ENCODE peak calls at places on chromosome 18, in four cellular contexts. R is left ventricle myocardium inferior, Y is heart left ventricle, N is sigmoid colon. I is an unnamed sample.

GRCh38 chr18:71902482-71902881 is 641.7 kb downstream of the CBLN2 start:
- DNase-seq in R (no peak), Y (no peak), N (no peak), I (no peak)

GRCh38 chr18:50092250-50092780 is 102.6 kb downstream of the MYO5B start:
- DNase-seq in R (no peak), Y (no peak), N (no peak), I (no peak)

GRCh38 chr18:22108674-22109073 is 60.7 kb upstream of the GATA6 start:
- DNase-seq in R (no peak), Y (no peak), N (no peak), I (no peak)

GRCh38 chr18:50562686-50563085 is 2.8 kb downstream of the MAPK4 start:
- DNase-seq in R (no peak), Y (no peak), N (no peak), I (no peak)

GRCh38 chr18:23487738-23488625 is 15.3 kb upstream of the RMC1 start:
- DNase-seq in R (no peak), Y (no peak), N (no peak), I (no peak)

GRCh38 chr18:2526320-2526719 is 45.0 kb downstream of the METTL4 start:
- DNase-seq in R (no peak), Y (no peak), N (no peak), I (no peak)

GRCh38 chr18:55272510-55273243 is 313.4 kb upstream of the CCDC68 start:
- DNase-seq in R (no peak), Y (no peak), N (no peak), I (no peak)

GRCh38 chr18:55879331-55879730 is 291.3 kb upstream of the TCF4 start:
- DNase-seq in R (no peak), Y (no peak), N (no peak), I (no peak)

GRCh38 chr18:10499230-10499629 is 26.6 kb upstream of the NAPG start:
- DNase-seq in R (no peak), Y (no peak), N (no peak), I (no peak)

GRCh38 chr18:8367217-8367988 is 241.8 kb upstream of the RAB12 start:
- DNase-seq in R (no peak), Y (no peak), N (no peak), I (peak; percentile 58)

GRCh38 chr18:7174359-7175107 is 56.4 kb upstream of the LRRC30 start:
- DNase-seq in R (no peak), Y (no peak), N (no peak), I (peak; percentile 92)

GRCh38 chr18:74204543-74205152 is 56.3 kb downstream of the TIMM21 start:
- DNase-seq in R (no peak), Y (no peak), N (no peak), I (no peak)

GRCh38 chr18:33156906-33157470 is 283.5 kb downstream of the CCDC178 start:
- DNase-seq in R (no peak), Y (no peak), N (no peak), I (no peak)

GRCh38 chr18:58375051-58375450 is 253.8 kb downstream of the ALPK2 start:
- DNase-seq in R (no peak), Y (no peak), N (no peak), I (no peak)
- H3K36me3 ChIP-seq in R (peaks cover 79% of the 10 kb centered on the region), Y (peaks cover 61% of the 10 kb centered on the region), N (peaks cover 22% of the 10 kb centered on the region), I (no peaks in the 10 kb centered on the region)

DNA sequence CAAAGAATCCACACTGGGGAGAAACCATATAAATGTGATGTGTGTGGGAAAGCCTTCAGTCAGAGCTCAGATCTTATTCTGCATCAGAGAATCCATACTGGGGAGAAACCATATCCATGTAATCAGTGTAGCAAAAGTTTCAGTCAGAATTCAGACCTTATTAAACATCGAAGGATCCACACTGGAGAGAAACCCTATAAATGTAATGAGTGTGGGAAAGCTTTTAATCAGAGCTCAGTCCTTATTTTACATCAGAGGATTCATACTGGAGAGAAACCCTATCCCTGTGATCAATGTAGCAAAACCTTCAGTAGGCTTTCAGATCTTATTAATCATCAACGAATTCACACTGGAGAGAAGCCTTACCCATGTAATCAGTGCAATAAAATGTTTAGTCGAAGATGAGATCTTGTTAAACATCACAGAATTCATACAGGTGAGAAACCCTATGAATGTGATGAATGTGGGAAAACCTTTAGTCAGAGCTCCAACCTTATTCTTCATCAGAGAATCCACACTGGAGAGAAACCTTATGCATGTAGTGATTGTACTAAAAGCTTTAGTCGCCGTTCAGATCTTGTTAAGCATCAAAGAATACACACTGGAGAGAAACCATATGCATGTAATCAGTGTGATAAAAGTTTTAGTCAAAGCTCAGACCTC is 16.7 kb upstream of the ZSCAN30 start:
- DNase-seq in R (no peak), Y (no peak), N (no peak), I (no peak)
- H3K36me3 ChIP-seq in R (peaks cover 79% of the 10 kb centered on the region), Y (peaks cover 22% of the 10 kb centered on the region), N (peaks cover 31% of the 10 kb centered on the region), I (no peaks in the 10 kb centered on the region)

GRCh38 chr18:79714531-79715240 is 35.1 kb downstream of the CTDP1 start:
- DNase-seq in R (no peak), Y (no peak), N (no peak), I (no peak)
- H3K36me3 ChIP-seq in R (peaks cover 86% of the 10 kb centered on the region), Y (peaks cover 58% of the 10 kb centered on the region), N (peaks cover 37% of the 10 kb centered on the region), I (no peaks in the 10 kb centered on the region)

GRCh38 chr18:58865009-58865345 is 300 bp downstream of the ZNF532 start:
- DNase-seq in R (no peak), Y (no peak), N (no peak), I (no peak)
- H3K36me3 ChIP-seq in R (peaks cover 23% of the 10 kb centered on the region), Y (peaks cover 21% of the 10 kb centered on the region), N (no peaks in the 10 kb centered on the region), I (no peaks in the 10 kb centered on the region)

GRCh38 chr18:48948112-48949050 is 2.4 kb downstream of the SMAD7 start:
- DNase-seq in R (no peak), Y (no peak), N (peak; percentile 87), I (peak; percentile 52)
- H3K36me3 ChIP-seq in R (peaks cover 4% of the 10 kb centered on the region), Y (peaks cover 13% of the 10 kb centered on the region), N (no peaks in the 10 kb centered on the region), I (no peaks in the 10 kb centered on the region)